ENCODE peak calls at places on chromosome 17, in four cellular contexts. E, S, V and A are unnamed samples.
A peak's percentile ranks its signal among the peaks of the same experiment; 100 is the strongest.

GRCh38 chr17:13835151-13835550 is 233.4 kb upstream of the HS3ST3A1 start:
- DNase-seq in V (no peak), E (no peak), S (no peak), A (no peak)

GRCh38 chr17:75069783-75070182 is 18.0 kb upstream of the SLC16A5 start:
- DNase-seq in E (no peak), V (no peak), S (peak; percentile 45), A (no peak)

GRCh38 chr17:44210342-44211192 is 8.9 kb downstream of the UBTF start:
- DNase-seq in E (peak; percentile 82), V (peak; percentile 61), S (peak; percentile 89), A (peak; percentile 89)

GRCh38 chr17:73068322-73069153 is 23.9 kb downstream of the SLC39A11 start:
- DNase-seq in V (no peak), E (no peak), S (peak; percentile 20), A (no peak)

GRCh38 chr17:67730706-67731105 is 13.0 kb downstream of the NOL11 start:
- DNase-seq in V (no peak), S (no peak), E (no peak), A (no peak)

GRCh38 chr17:3843935-3844516 is 2.0 kb downstream of the NCBP3 start:
- DNase-seq in S (peak; percentile 40), E (no peak), V (no peak), A (no peak)

GRCh38 chr17:43528988-43529814 is 16.9 kb downstream of the ETV4 start:
- DNase-seq in S (no peak), V (no peak), E (no peak), A (no peak)

GRCh38 chr17:56679148-56679766 is 85.8 kb downstream of the NOG start:
- DNase-seq in S (peak; percentile 54), V (no peak), E (no peak), A (no peak)

GRCh38 chr17:47145351-47145750 is 43.7 kb downstream of the CDC27 start:
- DNase-seq in V (no peak), E (no peak), S (no peak), A (no peak)

GRCh38 chr17:59725691-59726090 is 18.2 kb downstream of the VMP1 start:
- DNase-seq in V (no peak), E (no peak), S (no peak), A (no peak)

GRCh38 chr17:18248811-18249210 is 9.7 kb downstream of the FLII start:
- DNase-seq in E (no peak), V (no peak), S (no peak), A (no peak)
- TF ChIP-seq CTCF in E (no peak), V (no peak), S (no peak), A (no peak)

DNA sequence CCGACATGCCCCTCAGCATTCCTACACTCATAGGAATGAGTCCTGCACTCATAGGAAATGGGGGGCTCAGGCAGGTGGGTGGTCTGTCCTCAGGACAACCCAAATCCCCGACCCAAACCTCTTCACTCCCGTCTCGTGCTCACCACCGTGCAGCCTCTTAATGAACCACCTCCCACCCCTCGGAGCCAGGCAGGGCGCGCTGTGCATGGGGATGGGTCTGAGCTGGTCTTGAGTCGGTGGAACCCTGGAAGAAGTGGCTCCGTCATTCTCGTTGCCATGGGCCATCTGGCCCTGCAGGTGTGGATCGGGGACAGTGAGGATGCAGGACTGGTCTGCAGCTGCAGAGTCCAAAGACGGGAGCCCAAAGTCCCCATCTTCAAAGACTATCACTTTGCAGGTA is 6.4 kb upstream of the RAB40B start:
- DNase-seq in V (no peak), S (no peak), E (no peak), A (no peak)
- H3K27ac ChIP-seq in V (no peak overlapping the region), S (no peak overlapping the region), E (no peak overlapping the region), A (no peak overlapping the region)

DNA sequence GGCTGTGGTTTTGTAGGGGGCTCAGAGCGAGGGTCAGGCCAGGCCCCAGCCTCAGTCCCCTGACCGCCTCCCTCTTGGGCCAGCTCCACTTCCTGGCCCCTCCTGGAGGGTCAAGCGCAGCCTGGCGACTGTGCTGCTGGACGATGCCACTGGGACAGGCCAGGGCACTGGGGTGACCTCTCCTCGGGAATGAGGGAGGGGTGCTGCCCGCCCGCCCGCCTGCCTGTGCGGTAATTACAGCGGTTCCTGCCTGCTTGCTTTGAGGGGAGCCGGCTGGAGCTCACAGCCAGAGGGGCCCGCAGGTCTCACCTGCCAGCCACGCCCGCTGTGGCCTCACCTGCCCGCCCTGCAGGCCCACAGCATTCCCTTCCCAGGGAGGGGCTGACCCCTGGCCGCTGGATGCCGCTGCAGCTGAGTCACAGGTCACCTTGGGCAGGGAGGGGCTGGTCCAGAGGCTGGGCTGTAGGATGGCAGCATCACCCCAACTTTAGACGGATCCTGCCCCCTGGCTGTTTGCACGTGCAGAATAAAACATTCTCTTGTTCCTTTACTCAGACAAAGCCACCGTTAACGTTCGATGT is 76.7 kb upstream of the CBX4 start:
- DNase-seq in V (no peak), E (no peak), S (no peak), A (no peak)
- TF ChIP-seq CTCF in V (no peak), E (no peak), S (no peak), A (no peak)

DNA sequence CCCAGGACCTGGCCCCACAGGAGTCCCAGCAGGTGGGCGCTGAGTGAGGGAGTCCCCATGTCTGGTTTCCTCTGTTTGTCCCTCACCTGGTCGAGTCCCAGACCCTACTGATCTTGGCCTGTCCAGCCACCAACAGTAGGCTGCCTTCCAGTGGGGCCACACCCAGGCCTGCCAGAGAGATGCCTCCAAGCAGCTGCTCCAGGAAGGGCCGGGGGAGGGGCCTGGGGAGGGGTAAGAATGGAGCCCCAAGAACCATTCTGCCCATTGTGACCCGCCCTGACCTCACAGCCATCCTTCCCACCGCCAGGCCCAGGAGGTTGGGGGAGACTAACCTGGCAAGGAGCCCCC is 736 bp downstream of the SPATA20 start:
- DNase-seq in S (no peak), V (no peak), E (no peak), A (no peak)
- H3K27ac ChIP-seq in S (no peak overlapping the region), V (peak overlapping the region; percentile 71), E (peak overlapping the region; percentile 90), A (peak overlapping the region; percentile 89)

GRCh38 chr17:49495842-49496182 is 719 bp downstream of the NGFR start:
- DNase-seq in S (no peak), E (no peak), V (no peak), A (no peak)

GRCh38 chr17:49497147-49498036 is 2.3 kb downstream of the NGFR start:
- DNase-seq in V (peak; percentile 49), E (no peak), S (peak; percentile 6), A (peak; percentile 88)

GRCh38 chr17:49494937-49495841 is at the start of gene NGFR:
- DNase-seq in S (peak; percentile 15), V (no peak), E (peak; percentile 48), A (no peak)

GRCh38 chr17:49496866-49497146 is 1.7 kb downstream of the NGFR start:
- DNase-seq in S (no peak), E (no peak), V (no peak), A (no peak)

DNA sequence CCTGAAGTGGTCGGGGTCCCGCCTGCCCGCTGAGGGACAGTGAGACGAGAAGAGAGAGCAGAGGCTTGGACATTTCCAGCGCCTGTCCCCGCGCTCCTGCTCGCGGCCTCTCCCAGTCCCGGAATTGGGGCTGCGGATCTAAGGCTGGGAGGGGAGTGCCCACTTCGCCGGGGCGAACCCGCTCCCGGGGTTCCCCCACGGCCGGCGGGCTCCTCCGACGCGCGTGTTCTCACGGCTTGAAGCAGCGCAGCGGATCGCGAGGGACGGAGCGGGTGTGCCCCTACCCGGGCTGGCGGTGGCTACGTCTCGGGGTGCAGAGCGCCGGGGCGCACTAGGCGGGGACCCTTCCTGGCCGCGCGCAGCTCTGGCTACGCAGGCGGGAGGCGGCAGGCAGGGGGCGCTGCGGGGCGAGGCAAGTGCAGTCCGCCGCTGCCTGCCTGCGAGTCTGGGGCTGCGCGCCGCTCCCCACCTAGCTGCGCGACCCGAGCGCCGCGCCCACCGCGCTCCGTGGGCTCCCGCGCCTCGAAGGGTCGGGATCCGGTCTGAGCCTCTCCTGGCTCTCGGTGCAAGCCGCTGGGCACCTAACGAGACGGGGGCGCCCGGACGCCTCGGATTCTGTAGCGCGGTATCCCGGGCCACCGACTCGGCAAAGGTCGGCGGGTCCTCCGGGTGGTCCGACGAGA is 1.2 kb downstream of the NGFR start:
- DNase-seq in S (peak; percentile 25), E (peak; percentile 72), V (peak; percentile 38), A (no peak)
- TF ChIP-seq CTCF in S (peak; percentile 79), E (peak; percentile 82), V (peak; percentile 91), A (peak; percentile 99)

DNA sequence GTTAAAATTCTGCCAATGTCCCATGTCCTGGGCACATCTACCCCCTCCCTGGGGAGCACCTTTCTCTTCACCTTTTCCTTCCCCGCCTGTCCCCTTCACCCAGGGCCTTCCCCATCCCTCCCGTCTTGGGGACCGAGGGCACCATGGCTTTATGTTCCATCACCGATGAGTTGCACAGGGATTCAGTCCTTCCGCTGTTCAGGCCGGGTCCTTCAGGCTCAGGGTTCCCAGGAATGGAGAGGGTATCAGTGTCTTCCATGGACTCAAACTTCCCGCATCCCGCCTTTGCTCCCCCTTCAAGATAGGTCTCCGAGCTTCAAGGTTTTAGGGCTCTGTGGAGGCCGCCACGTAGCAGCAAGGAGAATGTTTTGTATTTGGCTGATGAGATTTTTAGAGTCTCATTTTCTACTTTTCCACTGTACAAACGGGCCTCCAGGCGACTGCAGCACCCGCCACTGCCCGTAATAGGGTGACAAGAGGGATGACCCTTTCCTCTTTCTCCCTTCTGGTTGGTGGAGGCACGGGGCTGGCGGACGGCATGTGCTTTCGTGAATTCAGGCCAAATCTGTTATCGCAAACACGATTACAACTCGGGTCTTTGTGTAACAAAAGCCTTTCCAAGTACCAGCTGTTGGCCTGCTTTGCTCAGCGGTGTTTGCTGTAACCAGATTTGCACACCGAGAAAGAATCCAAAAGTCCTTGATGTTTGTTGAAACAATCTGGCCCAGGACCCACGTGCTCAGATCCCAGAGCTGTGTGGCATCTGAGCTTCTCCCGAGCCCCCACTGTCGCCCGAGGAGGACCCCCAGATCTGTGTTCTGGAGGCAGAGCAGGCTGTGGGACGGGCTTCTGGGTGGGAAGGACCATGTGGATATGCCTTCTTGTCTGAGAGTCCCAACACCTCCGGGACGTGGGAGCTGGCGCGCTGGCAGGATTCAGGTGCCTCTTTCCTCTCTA is 236.3 kb downstream of the SEC14L1 start:
- DNase-seq in S (no peak), E (peak; percentile 74), V (no peak), A (no peak)
- H3K27ac ChIP-seq in S (no peak overlapping the region), E (peak overlapping the region; percentile 77), V (peak overlapping the region; percentile 94), A (peak overlapping the region; percentile 98)

GRCh38 chr17:68785565-68786486 is 169.4 kb downstream of the ABCA8 start:
- DNase-seq in S (no peak), E (no peak), V (no peak), A (no peak)
- TF ChIP-seq CTCF in S (no peak), E (no peak), V (no peak), A (no peak)

GRCh38 chr17:60748232-60748631 is 70.6 kb downstream of the BCAS3 start:
- DNase-seq in E (no peak), S (no peak), V (no peak), A (no peak)
- H3K27ac ChIP-seq in E (no peak overlapping the region), S (no peak overlapping the region), V (no peak overlapping the region), A (no peak overlapping the region)